ENCODE peak calls at places on chromosomes 3 and 15, in four cellular contexts. Z is HCT116, S is H1, W is endothelial cell of umbilical vein. E is an unnamed sample.

GRCh38 chr3:38117748-38118420 is 19.0 kb downstream of the ACAA1 start:
- DNase-seq in Z (peak; percentile 40), S (no peak), W (peak; percentile 63), E (peak; percentile 76)

GRCh38 chr3:53195602-53196574 is 34.9 kb downstream of the PRKCD start:
- DNase-seq in Z (peak; percentile 12), S (no peak), W (peak; percentile 28), E (peak; percentile 66)

GRCh38 chr3:76669305-76669704 is 370.6 kb upstream of the ROBO2 start:
- DNase-seq in W (no peak), S (no peak), Z (no peak), E (no peak)

GRCh38 chr3:79844176-79844575 is 76.4 kb upstream of the ROBO1 start:
- DNase-seq in Z (no peak), W (peak; percentile 71), S (no peak), E (no peak)

GRCh38 chr3:85159376-85159775 is 200.6 kb downstream of the CADM2 start:
- DNase-seq in S (no peak), Z (no peak), W (no peak), E (no peak)

GRCh38 chr3:157477441-157477840 is 25.8 kb downstream of the VEPH1 start:
- DNase-seq in S (no peak), Z (no peak), W (no peak), E (no peak)

GRCh38 chr3:125641901-125642300 is 46.6 kb upstream of the OSBPL11 start:
- DNase-seq in S (no peak), Z (no peak), W (no peak), E (no peak)

GRCh38 chr3:38805765-38806386 is 10.1 kb downstream of the SCN10A start:
- DNase-seq in Z (peak; percentile 46), S (peak; percentile 15), W (peak; percentile 74), E (peak; percentile 8)

GRCh38 chr3:175338775-175339535 is 479.8 kb downstream of the NAALADL2 start:
- DNase-seq in W (no peak), S (no peak), Z (peak; percentile 63), E (no peak)

GRCh38 chr3:66406186-66406585 is 94.6 kb downstream of the LRIG1 start:
- DNase-seq in W (no peak), Z (no peak), S (no peak), E (no peak)

GRCh38 chr15:55846108-55846707 is 103.3 kb upstream of the PRTG start:
- DNase-seq in W (peak; percentile 87), Z (peak; percentile 57), S (peak; percentile 31), E (no peak)

GRCh38 chr15:72197045-72197459 is 535 bp downstream of the GRAMD2A start:
- DNase-seq in W (no peak), Z (no peak), S (no peak), E (no peak)

GRCh38 chr3:148792540-148792939 is 35.1 kb upstream of the CPB1 start:
- DNase-seq in W (no peak), Z (no peak), S (no peak), E (no peak)
- TF ChIP-seq POLR2A in W (no peak), Z (no peak), S (no peak), E (no peak)

DNA sequence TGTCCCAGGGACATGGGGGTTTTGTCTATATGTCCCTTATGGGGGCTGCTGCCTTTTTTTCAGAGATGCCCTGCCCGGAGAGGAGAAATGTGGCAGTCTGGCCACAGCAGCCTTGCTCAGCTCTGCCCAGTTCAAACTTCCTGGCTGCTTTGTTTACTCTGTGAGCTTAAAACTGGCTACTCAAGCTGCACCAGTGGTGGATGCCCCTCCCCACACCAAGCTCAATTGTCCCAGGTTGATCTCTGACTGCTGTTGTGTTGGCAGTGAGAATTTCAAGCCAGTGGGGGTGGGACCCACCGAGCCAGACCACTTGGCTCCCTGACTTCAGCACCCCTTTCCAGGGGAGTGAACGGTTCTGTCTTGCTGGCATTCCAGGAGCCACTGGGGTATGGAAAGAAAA is 189.0 kb downstream of the STXBP5L start:
- DNase-seq in Z (no peak), W (no peak), S (no peak), E (no peak)
- TF ChIP-seq POLR2AphosphoS5 in Z (no peak), W (no peak), S (no peak), E (no peak)

GRCh38 chr3:13006216-13006990 is 66.8 kb downstream of the IQSEC1 start:
- DNase-seq in S (no peak), W (no peak), Z (no peak), E (no peak)

GRCh38 chr3:13004376-13004775 is 68.9 kb downstream of the IQSEC1 start:
- DNase-seq in Z (no peak), W (no peak), S (no peak), E (no peak)

GRCh38 chr3:13005301-13005700 is 67.9 kb downstream of the IQSEC1 start:
- DNase-seq in Z (no peak), W (no peak), S (no peak), E (no peak)

GRCh38 chr3:12999147-13000140 is 73.8 kb downstream of the IQSEC1 start:
- DNase-seq in W (no peak), Z (peak; percentile 74), S (no peak), E (no peak)

GRCh38 chr3:13002398-13003124 is 70.7 kb downstream of the IQSEC1 start:
- DNase-seq in S (no peak), Z (no peak), W (no peak), E (no peak)
- TF ChIP-seq POLR2A in S (no peak), Z (no peak), W (no peak), E (peak; percentile 65)

DNA sequence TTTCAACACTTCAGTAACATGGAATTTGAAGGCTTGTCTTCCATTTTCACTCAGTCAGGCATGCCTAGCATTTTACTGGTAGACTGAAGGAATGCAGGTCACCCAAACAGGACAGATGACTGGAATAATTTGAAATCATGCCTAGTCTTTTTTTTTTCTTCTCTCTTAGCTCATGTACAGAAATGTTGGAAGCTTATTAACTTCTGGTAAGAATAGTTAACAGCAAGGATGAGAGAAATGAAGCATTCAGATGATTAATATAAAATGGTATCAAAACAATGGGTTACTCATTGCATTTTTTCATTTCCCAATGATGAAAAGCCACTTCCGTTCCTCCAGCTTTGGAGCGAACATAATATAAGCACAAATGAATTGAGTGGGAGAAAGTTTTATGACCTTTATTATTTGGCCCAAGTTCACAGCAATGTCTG is 431.5 kb upstream of the RASGRP1 start:
- DNase-seq in Z (no peak), W (peak; percentile 96), S (no peak), E (no peak)
- TF ChIP-seq POLR2AphosphoS5 in Z (no peak), W (peak; percentile 50), S (no peak), E (no peak)

GRCh38 chr15:63189955-63190691 is 717 bp downstream of the RAB8B start:
- DNase-seq in W (peak; percentile 28), Z (no peak), S (no peak), E (no peak)

GRCh38 chr15:63186065-63186464 is 3.3 kb upstream of the RAB8B start:
- DNase-seq in S (no peak), W (no peak), Z (no peak), E (no peak)

GRCh38 chr15:63188247-63188936 is 1.0 kb upstream of the RAB8B start:
- DNase-seq in W (no peak), S (no peak), Z (no peak), E (no peak)

GRCh38 chr15:63188937-63189871 is at the start of gene RAB8B:
- DNase-seq in W (peak; percentile 94), S (peak; percentile 86), Z (peak; percentile 81), E (peak; percentile 71)

GRCh38 chr15:63187589-63188226 is 1.7 kb upstream of the RAB8B start:
- DNase-seq in Z (no peak), S (no peak), W (no peak), E (no peak)
- TF ChIP-seq POLR2A in Z (no peak), S (no peak), W (no peak), E (no peak)

DNA sequence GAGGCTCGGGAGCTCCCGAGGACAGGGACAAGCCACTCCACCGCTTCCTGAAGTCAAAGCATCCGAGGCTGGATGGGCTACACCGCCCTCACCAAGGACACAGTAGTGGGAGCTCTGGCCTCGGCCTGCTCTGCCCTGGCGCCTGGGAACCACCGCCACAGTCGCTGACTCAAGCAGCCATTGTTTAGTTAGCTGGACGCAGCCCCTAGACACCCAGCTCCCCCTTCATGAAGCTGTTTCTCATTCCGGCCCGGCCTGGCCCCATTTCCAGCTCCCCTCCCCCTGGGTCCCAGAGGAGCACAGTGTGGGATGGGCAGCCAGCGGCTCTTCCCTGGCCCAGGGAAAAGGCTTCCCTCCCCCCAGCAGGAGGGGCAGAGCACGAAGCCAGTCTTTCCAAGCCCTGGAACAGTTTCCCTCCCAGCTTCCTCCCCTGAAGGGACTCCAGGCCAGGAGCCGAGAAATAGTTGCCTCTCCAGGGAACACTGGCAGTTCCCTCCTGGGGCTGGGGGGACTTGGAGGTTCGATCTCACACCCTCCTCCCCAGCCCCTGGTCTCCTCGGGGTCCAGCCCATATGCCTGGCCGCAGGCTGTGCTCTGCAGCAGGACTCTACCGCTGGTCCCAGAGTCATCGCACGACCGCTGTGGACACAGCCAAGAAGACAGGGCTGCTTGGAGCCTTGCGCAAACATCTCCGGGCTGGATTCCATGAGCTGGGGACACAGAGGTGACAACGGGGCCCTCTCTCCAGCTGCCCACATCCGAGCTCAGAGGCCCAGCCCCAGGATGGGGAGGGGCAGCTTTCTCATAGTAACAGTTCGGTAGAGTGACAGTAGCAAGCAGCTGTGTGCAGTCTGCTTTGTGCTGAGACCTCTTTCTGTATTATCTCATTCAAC is 10.0 kb downstream of the PLXND1 start:
- DNase-seq in Z (no peak), W (peak; percentile 98), S (no peak), E (no peak)
- TF ChIP-seq POLR2AphosphoS5 in Z (no peak), W (peak; percentile 77), S (no peak), E (no peak)